ENCODE peak calls at places on chromosomes 3 and 15, in eight cellular contexts. One of them, this sample, is unnamed.

GRCh38 chr3:64885055-64885454 is 197.3 kb upstream of the ADAMTS9 start:
- DNase-seq in fibroblast of lung: no peak
- DNase-seq in foreskin melanocyte: no peak
- DNase-seq in nucleus accumbens: no peak
- DNase-seq in NCI-H1105: no peak
- DNase-seq in fibroblast of villous mesenchyme: no peak
- DNase-seq in cardiac muscle cell: no peak
- DNase-seq in NCI-H460: no peak
- DNase-seq in this sample: no peak

GRCh38 chr3:189839576-189839975 is 208.4 kb downstream of the TP63 start:
- DNase-seq in fibroblast of lung: peak; percentile 85
- DNase-seq in foreskin melanocyte: no peak
- DNase-seq in nucleus accumbens: no peak
- DNase-seq in NCI-H1105: no peak
- DNase-seq in fibroblast of villous mesenchyme: peak; percentile 50
- DNase-seq in cardiac muscle cell: peak; percentile 86
- DNase-seq in NCI-H460: no peak
- DNase-seq in this sample: no peak

GRCh38 chr3:146156060-146156459 is 4.9 kb downstream of the PLOD2 start:
- DNase-seq in fibroblast of lung: no peak
- DNase-seq in foreskin melanocyte: no peak
- DNase-seq in nucleus accumbens: no peak
- DNase-seq in NCI-H1105: no peak
- DNase-seq in fibroblast of villous mesenchyme: no peak
- DNase-seq in cardiac muscle cell: no peak
- DNase-seq in NCI-H460: no peak
- DNase-seq in this sample: peak; percentile 19

GRCh38 chr3:99545941-99546580 is 92.3 kb upstream of the COL8A1 start:
- DNase-seq in fibroblast of lung: no peak
- DNase-seq in foreskin melanocyte: no peak
- DNase-seq in nucleus accumbens: no peak
- DNase-seq in NCI-H1105: no peak
- DNase-seq in fibroblast of villous mesenchyme: peak; percentile 65
- DNase-seq in cardiac muscle cell: peak; percentile 57
- DNase-seq in NCI-H460: no peak
- DNase-seq in this sample: no peak

GRCh38 chr3:5198986-5199731 is 11.7 kb downstream of the EDEM1 start:
- DNase-seq in fibroblast of lung: peak; percentile 14
- DNase-seq in foreskin melanocyte: no peak
- DNase-seq in nucleus accumbens: no peak
- DNase-seq in NCI-H1105: no peak
- DNase-seq in fibroblast of villous mesenchyme: peak; percentile 19
- DNase-seq in cardiac muscle cell: no peak
- DNase-seq in NCI-H460: no peak
- DNase-seq in this sample: no peak

GRCh38 chr15:62509395-62509973 is 344.4 kb upstream of the C2CD4B start:
- DNase-seq in fibroblast of lung: no peak
- DNase-seq in foreskin melanocyte: no peak
- DNase-seq in nucleus accumbens: no peak
- DNase-seq in NCI-H1105: no peak
- DNase-seq in fibroblast of villous mesenchyme: no peak
- DNase-seq in cardiac muscle cell: no peak
- DNase-seq in NCI-H460: no peak
- DNase-seq in this sample: no peak

GRCh38 chr15:31774045-31774444 is 256.3 kb upstream of the CHRNA7 start:
- DNase-seq in fibroblast of lung: no peak
- DNase-seq in foreskin melanocyte: no peak
- DNase-seq in nucleus accumbens: no peak
- DNase-seq in NCI-H1105: no peak
- DNase-seq in fibroblast of villous mesenchyme: no peak
- DNase-seq in cardiac muscle cell: no peak
- DNase-seq in NCI-H460: no peak
- DNase-seq in this sample: no peak

GRCh38 chr3:33808559-33808958 is 10.1 kb downstream of the PDCD6IP start:
- DNase-seq in fibroblast of lung: no peak
- DNase-seq in foreskin melanocyte: no peak
- DNase-seq in nucleus accumbens: no peak
- DNase-seq in NCI-H1105: no peak
- DNase-seq in fibroblast of villous mesenchyme: no peak
- DNase-seq in cardiac muscle cell: no peak
- DNase-seq in NCI-H460: no peak
- DNase-seq in this sample: no peak

GRCh38 chr3:50154840-50155490 is at the start of gene SEMA3F:
- DNase-seq in fibroblast of lung: peak; percentile 73
- DNase-seq in foreskin melanocyte: peak; percentile 15
- DNase-seq in nucleus accumbens: peak; percentile 58
- DNase-seq in NCI-H1105: no peak
- DNase-seq in fibroblast of villous mesenchyme: peak; percentile 49
- DNase-seq in cardiac muscle cell: peak; percentile 78
- DNase-seq in NCI-H460: peak; percentile 34
- DNase-seq in this sample: peak; percentile 17

GRCh38 chr15:58981808-58982475 is 5.5 kb upstream of the RNF111 start:
- DNase-seq in fibroblast of lung: no peak
- DNase-seq in foreskin melanocyte: no peak
- DNase-seq in nucleus accumbens: no peak
- DNase-seq in NCI-H1105: no peak
- DNase-seq in fibroblast of villous mesenchyme: no peak
- DNase-seq in cardiac muscle cell: no peak
- DNase-seq in NCI-H460: no peak
- DNase-seq in this sample: no peak

GRCh38 chr3:45679805-45680204 is 9.4 kb upstream of the SACM1L start:
- DNase-seq in fibroblast of lung: no peak
- DNase-seq in foreskin melanocyte: no peak
- DNase-seq in nucleus accumbens: no peak
- DNase-seq in NCI-H1105: no peak
- DNase-seq in fibroblast of villous mesenchyme: no peak
- DNase-seq in cardiac muscle cell: no peak
- DNase-seq in NCI-H460: no peak
- DNase-seq in this sample: no peak

GRCh38 chr3:14127106-14127505 is 2.3 kb downstream of the TMEM43 start:
- DNase-seq in fibroblast of lung: no peak
- DNase-seq in foreskin melanocyte: no peak
- DNase-seq in nucleus accumbens: no peak
- DNase-seq in NCI-H1105: no peak
- DNase-seq in fibroblast of villous mesenchyme: no peak
- DNase-seq in cardiac muscle cell: no peak
- DNase-seq in NCI-H460: no peak
- DNase-seq in this sample: no peak

GRCh38 chr15:38736686-38737085 is 172.1 kb upstream of the RASGRP1 start:
- DNase-seq in fibroblast of lung: no peak
- DNase-seq in foreskin melanocyte: no peak
- DNase-seq in nucleus accumbens: no peak
- DNase-seq in NCI-H1105: no peak
- DNase-seq in fibroblast of villous mesenchyme: no peak
- DNase-seq in cardiac muscle cell: no peak
- DNase-seq in NCI-H460: no peak
- DNase-seq in this sample: no peak

GRCh38 chr3:150351398-150351797 is 56.7 kb upstream of the TSC22D2 start:
- DNase-seq in fibroblast of lung: no peak
- DNase-seq in foreskin melanocyte: no peak
- DNase-seq in nucleus accumbens: no peak
- DNase-seq in NCI-H1105: no peak
- DNase-seq in fibroblast of villous mesenchyme: no peak
- DNase-seq in cardiac muscle cell: no peak
- DNase-seq in NCI-H460: no peak
- DNase-seq in this sample: no peak

GRCh38 chr3:127767126-127767525 is 55.2 kb downstream of the MGLL start:
- DNase-seq in fibroblast of lung: no peak
- DNase-seq in foreskin melanocyte: no peak
- DNase-seq in nucleus accumbens: no peak
- DNase-seq in NCI-H1105: no peak
- DNase-seq in fibroblast of villous mesenchyme: no peak
- DNase-seq in cardiac muscle cell: no peak
- DNase-seq in NCI-H460: no peak
- DNase-seq in this sample: no peak

GRCh38 chr15:49734831-49735508 is 114.1 kb downstream of the DTWD1 start:
- DNase-seq in fibroblast of lung: no peak
- DNase-seq in foreskin melanocyte: no peak
- DNase-seq in nucleus accumbens: no peak
- DNase-seq in NCI-H1105: no peak
- DNase-seq in fibroblast of villous mesenchyme: no peak
- DNase-seq in cardiac muscle cell: no peak
- DNase-seq in NCI-H460: no peak
- DNase-seq in this sample: no peak

GRCh38 chr3:172815857-172816256 is 65.3 kb downstream of the ECT2 start:
- DNase-seq in fibroblast of lung: no peak
- DNase-seq in foreskin melanocyte: no peak
- DNase-seq in nucleus accumbens: no peak
- DNase-seq in NCI-H1105: no peak
- DNase-seq in fibroblast of villous mesenchyme: no peak
- DNase-seq in cardiac muscle cell: no peak
- DNase-seq in NCI-H460: no peak
- DNase-seq in this sample: no peak

GRCh38 chr15:63322541-63322940 is 45.1 kb downstream of the APH1B start:
- DNase-seq in fibroblast of lung: peak; percentile 38
- DNase-seq in foreskin melanocyte: no peak
- DNase-seq in nucleus accumbens: peak; percentile 31
- DNase-seq in NCI-H1105: peak; percentile 35
- DNase-seq in fibroblast of villous mesenchyme: peak; percentile 24
- DNase-seq in cardiac muscle cell: peak; percentile 53
- DNase-seq in NCI-H460: no peak
- DNase-seq in this sample: no peak

GRCh38 chr3:5194801-5195509 is 7.4 kb downstream of the EDEM1 start:
- DNase-seq in fibroblast of lung: peak; percentile 93
- DNase-seq in foreskin melanocyte: peak; percentile 64
- DNase-seq in nucleus accumbens: no peak
- DNase-seq in NCI-H1105: no peak
- DNase-seq in fibroblast of villous mesenchyme: peak; percentile 96
- DNase-seq in cardiac muscle cell: peak; percentile 80
- DNase-seq in NCI-H460: peak; percentile 33
- DNase-seq in this sample: no peak

GRCh38 chr3:39150170-39150802 is 3.1 kb downstream of the CSRNP1 start:
- DNase-seq in fibroblast of lung: no peak
- DNase-seq in foreskin melanocyte: no peak
- DNase-seq in nucleus accumbens: no peak
- DNase-seq in NCI-H1105: no peak
- DNase-seq in fibroblast of villous mesenchyme: no peak
- DNase-seq in cardiac muscle cell: peak; percentile 14
- DNase-seq in NCI-H460: no peak
- DNase-seq in this sample: no peak

GRCh38 chr15:91132079-91132478 is 32.0 kb downstream of the SV2B start:
- DNase-seq in fibroblast of lung: no peak
- DNase-seq in foreskin melanocyte: no peak
- DNase-seq in nucleus accumbens: no peak
- DNase-seq in NCI-H1105: no peak
- DNase-seq in fibroblast of villous mesenchyme: no peak
- DNase-seq in cardiac muscle cell: no peak
- DNase-seq in NCI-H460: no peak
- DNase-seq in this sample: no peak

GRCh38 chr3:106242779-106243178 is 374.0 kb upstream of the CBLB start:
- DNase-seq in fibroblast of lung: no peak
- DNase-seq in foreskin melanocyte: no peak
- DNase-seq in nucleus accumbens: no peak
- DNase-seq in NCI-H1105: no peak
- DNase-seq in fibroblast of villous mesenchyme: no peak
- DNase-seq in cardiac muscle cell: no peak
- DNase-seq in NCI-H460: no peak
- DNase-seq in this sample: no peak

GRCh38 chr15:97174886-97175540 is 785.5 kb upstream of the ARRDC4 start:
- DNase-seq in fibroblast of lung: no peak
- DNase-seq in foreskin melanocyte: no peak
- DNase-seq in nucleus accumbens: no peak
- DNase-seq in NCI-H1105: no peak
- DNase-seq in fibroblast of villous mesenchyme: no peak
- DNase-seq in cardiac muscle cell: no peak
- DNase-seq in NCI-H460: no peak
- DNase-seq in this sample: no peak

GRCh38 chr3:180341516-180341915 is 260.4 kb upstream of the TTC14 start:
- DNase-seq in fibroblast of lung: no peak
- DNase-seq in foreskin melanocyte: peak; percentile 87
- DNase-seq in nucleus accumbens: no peak
- DNase-seq in NCI-H1105: no peak
- DNase-seq in fibroblast of villous mesenchyme: no peak
- DNase-seq in cardiac muscle cell: no peak
- DNase-seq in NCI-H460: no peak
- DNase-seq in this sample: no peak

GRCh38 chr15:49832421-49832980 is 211.7 kb downstream of the DTWD1 start:
- DNase-seq in fibroblast of lung: peak; percentile 25
- DNase-seq in foreskin melanocyte: no peak
- DNase-seq in nucleus accumbens: no peak
- DNase-seq in NCI-H1105: no peak
- DNase-seq in fibroblast of villous mesenchyme: no peak
- DNase-seq in cardiac muscle cell: no peak
- DNase-seq in NCI-H460: peak; percentile 99
- DNase-seq in this sample: no peak

GRCh38 chr3:105747056-105747455 is 121.8 kb downstream of the CBLB start:
- DNase-seq in fibroblast of lung: peak; percentile 85
- DNase-seq in foreskin melanocyte: no peak
- DNase-seq in nucleus accumbens: no peak
- DNase-seq in NCI-H1105: no peak
- DNase-seq in fibroblast of villous mesenchyme: peak; percentile 59
- DNase-seq in cardiac muscle cell: peak; percentile 72
- DNase-seq in NCI-H460: no peak
- DNase-seq in this sample: no peak

GRCh38 chr3:78497692-78498091 is 1270.1 kb downstream of the ROBO1 start:
- DNase-seq in fibroblast of lung: no peak
- DNase-seq in foreskin melanocyte: no peak
- DNase-seq in nucleus accumbens: no peak
- DNase-seq in NCI-H1105: peak; percentile 10
- DNase-seq in fibroblast of villous mesenchyme: peak; percentile 52
- DNase-seq in cardiac muscle cell: peak; percentile 6
- DNase-seq in NCI-H460: no peak
- DNase-seq in this sample: no peak

GRCh38 chr3:114686624-114687023 is 392.8 kb downstream of the TIGIT start:
- DNase-seq in fibroblast of lung: no peak
- DNase-seq in foreskin melanocyte: no peak
- DNase-seq in nucleus accumbens: no peak
- DNase-seq in NCI-H1105: no peak
- DNase-seq in fibroblast of villous mesenchyme: peak; percentile 38
- DNase-seq in cardiac muscle cell: peak; percentile 46
- DNase-seq in NCI-H460: no peak
- DNase-seq in this sample: no peak

GRCh38 chr3:155553800-155554199 is 191.1 kb downstream of the PLCH1 start:
- DNase-seq in fibroblast of lung: peak; percentile 9
- DNase-seq in foreskin melanocyte: no peak
- DNase-seq in nucleus accumbens: no peak
- DNase-seq in NCI-H1105: no peak
- DNase-seq in fibroblast of villous mesenchyme: no peak
- DNase-seq in cardiac muscle cell: no peak
- DNase-seq in NCI-H460: no peak
- DNase-seq in this sample: no peak

GRCh38 chr3:126340081-126340511 is 17.1 kb downstream of the KLF15 start:
- DNase-seq in fibroblast of lung: no peak
- DNase-seq in foreskin melanocyte: no peak
- DNase-seq in nucleus accumbens: no peak
- DNase-seq in NCI-H1105: no peak
- DNase-seq in fibroblast of villous mesenchyme: no peak
- DNase-seq in cardiac muscle cell: peak; percentile 77
- DNase-seq in NCI-H460: no peak
- DNase-seq in this sample: no peak

GRCh38 chr15:71880276-71880675 is 69.9 kb downstream of the NR2E3 start:
- DNase-seq in fibroblast of lung: no peak
- DNase-seq in foreskin melanocyte: no peak
- DNase-seq in nucleus accumbens: no peak
- DNase-seq in NCI-H1105: no peak
- DNase-seq in fibroblast of villous mesenchyme: no peak
- DNase-seq in cardiac muscle cell: no peak
- DNase-seq in NCI-H460: no peak
- DNase-seq in this sample: no peak

GRCh38 chr3:101074518-101074917 is 81.3 kb upstream of the ABI3BP start:
- DNase-seq in fibroblast of lung: no peak
- DNase-seq in foreskin melanocyte: peak; percentile 15
- DNase-seq in nucleus accumbens: no peak
- DNase-seq in NCI-H1105: no peak
- DNase-seq in fibroblast of villous mesenchyme: no peak
- DNase-seq in cardiac muscle cell: peak; percentile 49
- DNase-seq in NCI-H460: no peak
- DNase-seq in this sample: no peak

GRCh38 chr3:172707967-172708366 is 2.9 kb downstream of the NCEH1 start:
- DNase-seq in fibroblast of lung: peak; percentile 82
- DNase-seq in foreskin melanocyte: no peak
- DNase-seq in nucleus accumbens: no peak
- DNase-seq in NCI-H1105: no peak
- DNase-seq in fibroblast of villous mesenchyme: peak; percentile 49
- DNase-seq in cardiac muscle cell: peak; percentile 70
- DNase-seq in NCI-H460: no peak
- DNase-seq in this sample: no peak

GRCh38 chr3:100425321-100425720 is 24.0 kb downstream of the LNP1 start:
- DNase-seq in fibroblast of lung: no peak
- DNase-seq in foreskin melanocyte: no peak
- DNase-seq in nucleus accumbens: no peak
- DNase-seq in NCI-H1105: no peak
- DNase-seq in fibroblast of villous mesenchyme: no peak
- DNase-seq in cardiac muscle cell: no peak
- DNase-seq in NCI-H460: no peak
- DNase-seq in this sample: no peak

This sample was measured in NCI-H774.